ENCODE peak calls at places on chromosomes 16 and 17, in seven cellular contexts. V is HCT116; R is GM23338; D is uterus; S is CD8-positive, alpha-beta T cell; K is colonic mucosa; Y is AG09309. I is an unnamed sample.
A peak's percentile ranks its signal among the peaks of the same experiment; 100 is the strongest.

GRCh38 chr17:76682306-76682705 is 28.5 kb downstream of the MXRA7 start:
- DNase-seq in D (peak; percentile 75), S (no peak), Y (no peak), R (no peak), V (no peak), K (no peak), I (no peak)

GRCh38 chr17:2863204-2863603 is 67.0 kb downstream of the RAP1GAP2 start:
- DNase-seq in S (no peak), Y (no peak), R (no peak), D (no peak), K (no peak), V (no peak), I (no peak)

GRCh38 chr16:66479661-66480264 is 52.7 kb downstream of the BEAN1 start:
- DNase-seq in V (no peak), Y (no peak), D (peak; percentile 7), R (no peak), K (no peak), S (peak; percentile 49), I (no peak)

GRCh38 chr17:65230040-65230439 is 92.9 kb downstream of the RGS9 start:
- DNase-seq in D (no peak), K (no peak), S (no peak), V (no peak), Y (no peak), R (no peak), I (no peak)

GRCh38 chr16:1310832-1311200 is 1.4 kb downstream of the UBE2I start:
- DNase-seq in V (no peak), Y (no peak), D (no peak), R (no peak), S (peak; percentile 59), K (no peak), I (no peak)

GRCh38 chr17:61783120-61783519 is 80.2 kb downstream of the BRIP1 start:
- DNase-seq in V (no peak), S (no peak), D (no peak), R (no peak), Y (no peak), K (no peak), I (no peak)

GRCh38 chr16:30185683-30186421 is 2.5 kb downstream of the CORO1A start:
- DNase-seq in V (no peak), K (peak; percentile 50), Y (no peak), S (peak; percentile 94), R (peak; percentile 26), D (peak; percentile 30), I (no peak)

GRCh38 chr16:77306050-77306616 is 106.9 kb downstream of the SYCE1L start:
- DNase-seq in V (no peak), D (no peak), Y (no peak), K (no peak), S (no peak), R (no peak), I (no peak)

GRCh38 chr16:62404857-62405611 is 368.8 kb upstream of the CDH8 start:
- DNase-seq in V (no peak), Y (no peak), R (peak; percentile 65), K (no peak), D (no peak), S (no peak), I (no peak)

GRCh38 chr17:80647746-80648145 is 103.1 kb downstream of the RPTOR start:
- DNase-seq in S (no peak), D (no peak), Y (peak; percentile 75), R (no peak), K (no peak), V (no peak), I (no peak)

GRCh38 chr16:49470550-49470949 is 96.9 kb downstream of the C16orf78 start:
- DNase-seq in R (no peak), S (peak; percentile 25), K (peak; percentile 6), Y (no peak), V (no peak), D (no peak), I (peak; percentile 10)

GRCh38 chr17:38455288-38455915 is 27.1 kb downstream of the ARHGAP23 start:
- DNase-seq in K (no peak), R (peak; percentile 57), Y (no peak), D (no peak), S (no peak), V (no peak), I (no peak)

GRCh38 chr17:4818276-4818675 is 11.3 kb downstream of the PLD2 start:
- DNase-seq in R (peak; percentile 53), D (no peak), K (no peak), V (no peak), Y (no peak), S (no peak), I (no peak)

GRCh38 chr17:75848523-75849303 is 4.5 kb upstream of the UNC13D start:
- DNase-seq in S (peak; percentile 86), K (peak; percentile 93), V (peak; percentile 64), R (peak; percentile 96), Y (no peak), D (peak; percentile 68), I (peak; percentile 93)

GRCh38 chr17:82204831-82205719 is 7.6 kb downstream of the CCDC57 start:
- DNase-seq in S (no peak), V (no peak), D (no peak), R (no peak), K (no peak), Y (no peak), I (no peak)

GRCh38 chr17:76528528-76529223 is 8.8 kb downstream of the CYGB start:
- DNase-seq in K (no peak), V (no peak), R (no peak), Y (no peak), S (no peak), D (peak; percentile 62), I (no peak)

GRCh38 chr17:17757391-17757791 is 76.1 kb downstream of the RAI1 start:
- DNase-seq in R (no peak), Y (no peak), S (peak; percentile 72), K (no peak), D (no peak), V (no peak), I (no peak)

GRCh38 chr16:47676628-47677177 is 215.6 kb downstream of the PHKB start:
- DNase-seq in K (no peak), R (no peak), D (no peak), V (no peak), Y (no peak), S (no peak), I (no peak)

GRCh38 chr17:57305918-57306317 is 49.6 kb downstream of the MSI2 start:
- DNase-seq in S (no peak), Y (no peak), R (no peak), D (no peak), V (no peak), K (no peak), I (no peak)

GRCh38 chr17:64709481-64709880 is 47.4 kb upstream of the SMURF2 start:
- DNase-seq in K (no peak), R (no peak), D (no peak), V (no peak), S (no peak), Y (no peak), I (no peak)

GRCh38 chr16:27106305-27106704 is 39.6 kb downstream of the C16orf82 start:
- DNase-seq in S (no peak), R (no peak), V (no peak), D (no peak), Y (no peak), K (no peak), I (no peak)

GRCh38 chr16:10509534-10510025 is 70.8 kb downstream of the EMP2 start:
- DNase-seq in K (peak; percentile 69), R (peak; percentile 92), D (peak; percentile 50), S (peak; percentile 77), V (peak; percentile 71), Y (peak; percentile 62), I (no peak)
- TF ChIP-seq CTCF in K (peak; percentile 78), R (peak; percentile 96), D (peak; percentile 73), S (peak; percentile 75), V (peak; percentile 78), Y (peak; percentile 79), I (no peak)

GRCh38 chr17:8466466-8466865 is 30.8 kb downstream of the NDEL1 start:
- DNase-seq in D (no peak), K (no peak), V (no peak), Y (peak; percentile 91), R (no peak), S (no peak), I (no peak)
- TF ChIP-seq CTCF in D (no peak), K (no peak), V (no peak), Y (no peak), R (no peak), S (no peak), I (no peak)

GRCh38 chr16:82344157-82344556 is 174.1 kb upstream of the MPHOSPH6 start:
- DNase-seq in D (no peak), R (peak; percentile 58), S (no peak), Y (no peak), K (no peak), V (no peak), I (no peak)
- TF ChIP-seq CTCF in D (peak; percentile 7), R (peak; percentile 79), S (no peak), Y (peak; percentile 42), K (no peak), V (peak; percentile 57), I (no peak)

GRCh38 chr17:44761932-44762810 is 3.4 kb downstream of the ADAM11 start:
- DNase-seq in Y (no peak), K (no peak), R (no peak), V (no peak), S (no peak), D (no peak), I (no peak)
- TF ChIP-seq CTCF in Y (no peak), K (no peak), R (no peak), V (no peak), S (no peak), D (no peak), I (no peak)

DNA sequence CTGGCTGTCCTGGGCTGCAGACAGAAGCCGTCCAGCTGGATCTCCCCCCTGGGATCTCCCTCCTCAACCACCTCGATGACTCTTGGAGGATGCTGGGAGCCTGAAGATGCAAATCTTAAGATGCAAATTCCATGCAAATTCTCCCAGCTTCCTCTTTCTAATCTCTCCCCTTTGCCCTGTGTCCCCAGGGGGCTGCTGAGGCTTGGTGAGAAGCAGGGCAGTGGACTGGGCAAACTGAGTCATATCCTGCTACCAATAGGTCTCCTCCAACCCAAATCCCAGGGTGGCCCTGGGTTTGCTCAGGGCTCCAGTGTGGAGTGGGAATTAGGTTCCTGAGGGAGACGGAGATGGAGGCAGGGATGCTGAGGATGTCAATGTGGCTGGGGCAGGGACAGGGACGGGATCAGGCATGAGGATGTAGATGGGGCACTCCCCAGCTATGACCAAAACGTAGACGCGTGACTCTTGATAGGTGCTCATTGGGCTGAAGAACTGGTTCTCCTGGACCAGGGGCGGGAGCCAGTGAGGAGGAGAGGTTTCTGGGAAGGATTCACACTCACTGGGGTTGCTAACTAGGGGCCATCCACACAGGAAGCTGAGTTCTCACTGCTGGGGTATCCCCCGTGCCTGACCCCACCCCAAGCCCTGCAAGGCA is 3.6 kb upstream of the ALOX12B start:
- DNase-seq in V (no peak), Y (no peak), D (no peak), S (no peak), K (no peak), R (no peak), I (no peak)
- TF ChIP-seq CTCF in V (no peak), Y (no peak), D (no peak), S (no peak), K (no peak), R (no peak), I (no peak)

I was measured in omental fat pad.